ENCODE peak calls at places on chromosome 21, in six cellular contexts. Y is Right ventricle myocardium superior; U is activated CD4-positive, alpha-beta T cell treated with anti-CD3 and anti-CD28 coated beads for 36 hours; A is left cardiac atrium; Z is kidney tubule cell; G is caudate nucleus. M is an unnamed sample.

GRCh38 chr21:45210461-45210983 is 77.2 kb downstream of the POFUT2 start:
- DNase-seq in A (no peak), G (no peak), U (no peak), Z (no peak), Y (no peak), M (no peak)

GRCh38 chr21:41948901-41949300 is 4.9 kb downstream of the C2CD2 start:
- DNase-seq in G (no peak), Z (no peak), U (no peak), Y (no peak), A (no peak), M (no peak)

GRCh38 chr21:15293251-15293650 is 228.5 kb upstream of the NRIP1 start:
- DNase-seq in Z (peak), A (no peak), Y (no peak), G (no peak), U (no peak), M (no peak)

GRCh38 chr21:41322496-41323382 is 6.1 kb downstream of the FAM3B start:
- DNase-seq in G (no peak), Z (no peak), U (no peak), A (no peak), Y (no peak), M (no peak)

GRCh38 chr21:41726970-41727783 is 39.7 kb downstream of the RIPK4 start:
- DNase-seq in A (peak), Y (peak), U (no peak), G (no peak), Z (peak), M (no peak)

GRCh38 chr21:37758997-37759396 is 157.3 kb downstream of the KCNJ6 start:
- DNase-seq in A (no peak), Z (peak), U (peak), Y (no peak), G (no peak), M (no peak)

GRCh38 chr21:41864311-41865001 is 14.7 kb downstream of the PRDM15 start:
- DNase-seq in U (no peak), G (no peak), A (no peak), Z (no peak), Y (no peak), M (no peak)

GRCh38 chr21:43727571-43728466 is 8.9 kb downstream of the PDXK start:
- DNase-seq in G (no peak), A (peak), Y (peak), Z (peak), U (no peak), M (no peak)

GRCh38 chr21:38243732-38244406 is 12.9 kb upstream of the KCNJ15 start:
- DNase-seq in U (peak), G (no peak), A (no peak), Z (no peak), Y (no peak), M (no peak)

GRCh38 chr21:37153193-37153934 is 80.3 kb downstream of the TTC3 start:
- DNase-seq in G (no peak), A (no peak), U (no peak), Y (no peak), Z (no peak), M (no peak)

GRCh38 chr21:43585924-43586411 is 73.3 kb downstream of the HSF2BP start:
- DNase-seq in U (no peak), G (no peak), A (peak), Z (peak), Y (no peak), M (no peak)

GRCh38 chr21:26941436-26941835 is 25.5 kb downstream of the ADAMTS5 start:
- DNase-seq in G (no peak), A (no peak), U (no peak), Z (peak), Y (no peak), M (no peak)

GRCh38 chr21:45410865-45411809 is 6.2 kb downstream of the COL18A1 start:
- DNase-seq in G (no peak), Y (peak), A (peak), U (no peak), Z (no peak), M (no peak)

GRCh38 chr21:37767984-37768383 is 148.3 kb downstream of the KCNJ6 start:
- DNase-seq in Y (no peak), G (no peak), A (no peak), Z (no peak), U (no peak), M (no peak)

GRCh38 chr21:25845729-25846256 is 111.0 kb downstream of the GABPA start:
- DNase-seq in U (no peak), G (no peak), Z (peak), Y (no peak), A (no peak), M (no peak)

GRCh38 chr21:33238565-33239255 is 9.0 kb downstream of the IFNAR2 start:
- DNase-seq in Y (no peak), U (peak), Z (no peak), A (no peak), G (no peak), M (no peak)

GRCh38 chr21:29125199-29125598 is 5.2 kb upstream of the MAP3K7CL start:
- DNase-seq in A (no peak), G (no peak), Y (no peak), Z (peak), U (no peak), M (no peak)

GRCh38 chr21:44372616-44373015 is 19.2 kb downstream of the TRPM2 start:
- DNase-seq in Y (no peak), G (no peak), A (no peak), Z (no peak), U (no peak), M (no peak)

GRCh38 chr21:27275294-27275927 is 308.5 kb upstream of the ADAMTS5 start:
- DNase-seq in Z (peak), U (no peak), Y (no peak), A (no peak), G (no peak), M (no peak)

GRCh38 chr21:43924421-43925095 is 59.5 kb downstream of the AGPAT3 start:
- DNase-seq in A (no peak), U (no peak), Y (no peak), Z (no peak), G (no peak), M (no peak)

GRCh38 chr21:40680311-40680710 is 166.6 kb downstream of the DSCAM start:
- DNase-seq in U (no peak), Z (no peak), Y (no peak), G (no peak), A (no peak), M (no peak)

GRCh38 chr21:37210799-37211198 is 56.3 kb downstream of the VPS26C start:
- DNase-seq in Y (no peak), A (no peak), U (no peak), G (no peak), Z (no peak), M (no peak)

GRCh38 chr21:43836616-43837015 is 28.4 kb upstream of the AGPAT3 start:
- DNase-seq in U (no peak), Y (no peak), G (no peak), A (no peak), Z (no peak), M (no peak)

GRCh38 chr21:31459457-31459856 is 115.4 kb upstream of the TIAM1 start:
- DNase-seq in A (no peak), Z (no peak), G (no peak), Y (no peak), U (no peak), M (no peak)

GRCh38 chr21:44965251-44966022 is 25.6 kb downstream of the SLX9 start:
- DNase-seq in A (peak), Y (no peak), Z (no peak), G (no peak), U (peak), M (no peak)

GRCh38 chr21:43943512-43944110 is 68.5 kb upstream of the TRAPPC10 start:
- DNase-seq in A (no peak), G (no peak), U (no peak), Y (no peak), Z (no peak), M (no peak)

GRCh38 chr21:45126085-45126687 is 51.8 kb downstream of the ADARB1 start:
- DNase-seq in Y (no peak), U (no peak), G (no peak), A (no peak), Z (no peak), M (peak)

GRCh38 chr21:42313501-42313969 is 1.7 kb downstream of the TFF3 start:
- DNase-seq in Z (no peak), U (no peak), G (no peak), A (no peak), Y (no peak), M (no peak)

GRCh38 chr21:7951854-7952519 is 2569.4 kb upstream of the TPTE start:
- DNase-seq in U (no peak), Z (no peak), A (no peak), Y (no peak), G (no peak), M (no peak)

GRCh38 chr21:35265170-35265877 is 216.2 kb upstream of the RUNX1 start:
- DNase-seq in G (no peak), Y (no peak), A (no peak), U (no peak), Z (peak), M (no peak)

GRCh38 chr21:36260030-36260787 is 59.8 kb upstream of the MORC3 start:
- DNase-seq in U (peak), Z (peak), Y (no peak), A (no peak), G (peak), M (no peak)

GRCh38 chr21:41166947-41167346 is 1.0 kb upstream of the BACE2 start:
- DNase-seq in U (no peak), Y (peak), Z (no peak), G (no peak), A (peak), M (no peak)

GRCh38 chr21:42614391-42614790 is 39.0 kb upstream of the PDE9A start:
- DNase-seq in U (peak), G (no peak), Y (no peak), A (no peak), Z (no peak), M (no peak)

GRCh38 chr21:16945580-16945979 is 567.3 kb upstream of the CXADR start:
- DNase-seq in A (no peak), U (no peak), Z (no peak), Y (no peak), G (no peak), M (no peak)

GRCh38 chr21:35652196-35652595 is 408.1 kb downstream of the SETD4 start:
- DNase-seq in G (no peak), A (no peak), Y (no peak), U (no peak), Z (no peak), M (no peak)